ENCODE peak calls at places on chromosomes 3 and 15, in six cellular contexts. E is GM20000, K is cardiac fibroblast, S is fibroblast of lung, R is endothelial cell of umbilical vein, J is HL-60. G is an unnamed sample.

GRCh38 chr3:110868106-110868505 is 203.5 kb upstream of the NECTIN3 start:
- DNase-seq in R (no peak), K (no peak), E (no peak), S (no peak), J (no peak), G (no peak)

GRCh38 chr3:106345353-106346027 is 476.7 kb upstream of the CBLB start:
- DNase-seq in K (peak; percentile 92), R (no peak), J (peak; percentile 5), E (no peak), S (peak; percentile 99), G (no peak)

GRCh38 chr15:74843891-74844299 is 939 bp upstream of the ULK3 start:
- DNase-seq in J (no peak), S (no peak), R (no peak), E (peak; percentile 27), K (no peak), G (no peak)

GRCh38 chr3:143712522-143712921 is 135.7 kb downstream of the SLC9A9 start:
- DNase-seq in R (no peak), J (no peak), K (no peak), S (no peak), E (no peak), G (no peak)

GRCh38 chr3:96267577-96267976 is 546.8 kb upstream of the EPHA6 start:
- DNase-seq in S (no peak), R (peak; percentile 15), J (peak; percentile 13), K (peak; percentile 10), E (no peak), G (no peak)

GRCh38 chr15:85318048-85318731 is 62.2 kb upstream of the AKAP13 start:
- DNase-seq in K (peak; percentile 94), R (peak; percentile 74), J (no peak), E (peak; percentile 63), S (peak; percentile 96), G (peak; percentile 63)

GRCh38 chr15:31268911-31269784 is 57.5 kb upstream of the KLF13 start:
- DNase-seq in E (no peak), J (no peak), K (no peak), S (no peak), R (no peak), G (no peak)

GRCh38 chr15:89806565-89807550 is 7.8 kb downstream of the ANPEP start:
- DNase-seq in J (no peak), K (no peak), E (no peak), R (no peak), S (no peak), G (no peak)

GRCh38 chr3:129023909-129024308 is 22.8 kb downstream of the EFCC1 start:
- DNase-seq in S (peak; percentile 31), K (peak; percentile 40), R (peak; percentile 52), E (no peak), J (no peak), G (no peak)

GRCh38 chr3:105878061-105878460 is 9.2 kb upstream of the CBLB start:
- DNase-seq in S (peak; percentile 41), K (peak; percentile 25), J (no peak), E (no peak), R (no peak), G (no peak)

GRCh38 chr15:52731004-52731403 is 51.8 kb upstream of the ATOSA start:
- DNase-seq in J (no peak), K (no peak), E (no peak), S (no peak), R (no peak), G (no peak)

GRCh38 chr3:165883866-165884478 is 46.7 kb upstream of the BCHE start:
- DNase-seq in S (peak; percentile 29), R (no peak), E (no peak), K (no peak), J (no peak), G (no peak)

GRCh38 chr3:8239718-8240698 is 261.6 kb upstream of the LMCD1 start:
- DNase-seq in R (peak; percentile 62), J (peak; percentile 29), E (peak; percentile 39), K (peak; percentile 71), S (peak; percentile 73), G (peak; percentile 6)

GRCh38 chr3:65814883-65815578 is 223.7 kb downstream of the MAGI1 start:
- DNase-seq in E (no peak), S (no peak), J (no peak), K (no peak), R (no peak), G (no peak)

GRCh38 chr3:28982906-28983305 is 298.0 kb upstream of the RBMS3 start:
- DNase-seq in K (no peak), E (no peak), R (no peak), J (no peak), S (no peak), G (peak; percentile 42)

GRCh38 chr3:53842436-53843194 is 3.6 kb downstream of the CHDH start:
- DNase-seq in E (no peak), K (peak; percentile 3), R (no peak), J (no peak), S (no peak), G (peak; percentile 26)

GRCh38 chr3:31102196-31102879 is 207.9 kb upstream of the GADL1 start:
- DNase-seq in R (no peak), E (no peak), S (no peak), K (no peak), J (no peak), G (no peak)

GRCh38 chr3:50165388-50166308 is 10.5 kb downstream of the SEMA3F start:
- DNase-seq in S (peak; percentile 86), K (no peak), J (no peak), R (peak; percentile 60), E (no peak), G (no peak)

GRCh38 chr3:188076176-188076575 is 77.8 kb upstream of the LPP start:
- DNase-seq in S (no peak), E (no peak), K (no peak), R (no peak), J (no peak), G (no peak)

GRCh38 chr3:62098646-62099365 is 274.5 kb downstream of the FEZF2 start:
- DNase-seq in R (no peak), J (no peak), K (no peak), E (no peak), S (no peak), G (no peak)

GRCh38 chr3:148036331-148036881 is 627.2 kb downstream of the ZIC1 start:
- DNase-seq in R (peak; percentile 87), E (no peak), K (peak; percentile 72), J (no peak), S (peak; percentile 42), G (no peak)

GRCh38 chr3:173939319-173939718 is 541.8 kb downstream of the NLGN1 start:
- DNase-seq in E (no peak), R (peak; percentile 60), K (no peak), J (no peak), S (no peak), G (no peak)

GRCh38 chr3:140276698-140277097 is 341.7 kb downstream of the CLSTN2 start:
- DNase-seq in E (no peak), S (no peak), J (peak; percentile 2), R (peak; percentile 5), K (peak; percentile 40), G (no peak)

GRCh38 chr15:58758141-58758540 is 8.6 kb upstream of the ADAM10 start:
- DNase-seq in S (peak; percentile 62), J (no peak), E (peak; percentile 43), K (peak; percentile 60), R (no peak), G (no peak)

GRCh38 chr15:78811124-78811824 is at the start of gene ADAMTS7:
- DNase-seq in J (no peak), E (peak; percentile 98), R (peak; percentile 62), K (peak; percentile 71), S (peak; percentile 75), G (peak; percentile 54)

GRCh38 chr15:90465140-90465929 is 64.4 kb upstream of the CRTC3 start:
- DNase-seq in J (no peak), E (no peak), K (peak; percentile 74), S (peak; percentile 77), R (peak; percentile 88), G (no peak)

GRCh38 chr3:48739955-48740823 is 23.2 kb upstream of the IP6K2 start:
- DNase-seq in K (peak; percentile 78), E (peak; percentile 87), R (peak; percentile 75), J (peak; percentile 58), S (peak; percentile 92), G (peak; percentile 49)

GRCh38 chr3:14130230-14130629 is 5.4 kb downstream of the TMEM43 start:
- DNase-seq in E (no peak), J (no peak), K (no peak), S (no peak), R (no peak), G (no peak)

GRCh38 chr3:157589168-157589567 is 86.0 kb upstream of the VEPH1 start:
- DNase-seq in J (no peak), E (no peak), S (peak; percentile 24), K (no peak), R (no peak), G (no peak)

GRCh38 chr15:80743189-80743833 is 35.9 kb upstream of the CEMIP start:
- DNase-seq in K (no peak), E (no peak), J (no peak), R (no peak), S (peak; percentile 14), G (no peak)

GRCh38 chr15:40277472-40277871 is 5.4 kb downstream of the ANKRD63 start:
- DNase-seq in S (no peak), J (peak; percentile 53), E (no peak), R (no peak), K (no peak), G (no peak)

GRCh38 chr15:72284781-72285180 is 12.4 kb upstream of the PARP6 start:
- DNase-seq in K (peak; percentile 27), R (no peak), E (no peak), S (no peak), J (no peak), G (no peak)

GRCh38 chr3:124281453-124282316 is 289.8 kb upstream of the ROPN1 start:
- DNase-seq in J (no peak), K (peak; percentile 76), S (peak; percentile 70), E (peak; percentile 40), R (peak; percentile 54), G (no peak)
- TF ChIP-seq CTCF in J (no peak), K (peak; percentile 63), S (peak; percentile 62), E (peak; percentile 13), R (peak; percentile 55), G (peak; percentile 55)

DNA sequence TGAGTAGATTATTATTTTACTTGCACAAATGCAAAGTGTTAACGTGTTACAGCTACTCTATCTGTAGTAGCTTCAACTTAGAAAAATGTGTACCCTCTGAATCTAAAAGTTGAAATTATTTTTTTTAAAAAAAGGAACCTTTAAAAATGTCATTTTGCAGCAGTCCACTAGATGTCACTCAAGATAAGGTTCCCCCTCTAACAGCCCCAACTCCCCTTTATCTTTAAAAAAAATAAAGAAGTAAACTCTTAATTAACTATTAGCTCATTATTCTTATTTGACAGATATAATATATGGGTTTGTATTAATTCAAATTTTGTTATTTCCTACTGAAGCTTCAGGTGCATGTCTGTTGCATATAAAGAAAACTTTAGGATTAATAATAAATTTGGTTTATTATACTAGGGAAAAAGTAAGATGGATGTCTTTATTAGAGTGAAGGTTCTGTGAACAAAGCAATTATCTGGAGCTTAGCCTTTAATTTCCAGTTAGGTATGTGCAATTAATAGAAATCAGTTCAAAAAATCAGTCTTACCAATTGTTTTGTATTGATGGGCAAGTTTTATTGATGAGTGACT is 288.5 kb downstream of the VGLL3 start:
- DNase-seq in S (peak; percentile 23), J (no peak), E (peak; percentile 15), K (peak; percentile 25), R (peak; percentile 1), G (no peak)
- TF ChIP-seq CTCF in S (peak; percentile 53), J (no peak), E (no peak), K (peak; percentile 48), R (peak; percentile 21), G (peak; percentile 51)

GRCh38 chr15:68526269-68526668 is 52.5 kb upstream of the CORO2B start:
- DNase-seq in R (no peak), E (peak; percentile 33), K (peak; percentile 85), J (no peak), S (peak; percentile 42), G (peak; percentile 45)
- TF ChIP-seq CTCF in R (no peak), E (no peak), K (no peak), J (no peak), S (no peak), G (no peak)

GRCh38 chr3:170908235-170909116 is at the start of gene EIF5A2:
- DNase-seq in R (peak; percentile 92), J (peak; percentile 99), E (peak; percentile 92), K (peak; percentile 97), S (peak; percentile 95), G (peak; percentile 83)
- TF ChIP-seq CTCF in R (no peak), J (no peak), E (no peak), K (no peak), S (no peak), G (no peak)

G was measured in GM06990.